ENCODE peak calls at places on chromosomes 5 and 9, in nine cellular contexts. M is stimulated activated CD8-positive, alpha-beta memory T cell treated with anti-CD3 and anti-CD28 coated beads, Interleukin-12 subunit alpha, Interleukin-12 subunit beta, amount 100 ng/mL, for 1 hour; C is posterior vena cava; E is NCI-H446 treated with DMSO at 0.1 percent for 48 hours; J is substantia nigra; I is lung microvascular endothelial cell; X is COR-L47; L is tibial artery; T is AG10803. Z is an unnamed sample.

GRCh38 chr5:139038618-139039305 is 159.4 kb downstream of the SIL1 start:
- DNase-seq in M (no peak), C (no peak), E (no peak), J (no peak), I (no peak), X (no peak), L (no peak), T (no peak), Z (no peak)

GRCh38 chr9:71984388-71985069 is 73.1 kb downstream of the C9orf85 start:
- DNase-seq in M (no peak), C (no peak), E (no peak), J (no peak), I (no peak), X (no peak), L (no peak), T (peak; percentile 90), Z (no peak)

GRCh38 chr5:36730537-36731216 is 124.3 kb downstream of the SLC1A3 start:
- DNase-seq in M (no peak), C (no peak), E (no peak), J (no peak), I (no peak), X (no peak), L (no peak), T (no peak), Z (no peak)

GRCh38 chr5:107196500-107196899 is 474.2 kb downstream of the EFNA5 start:
- DNase-seq in M (no peak), C (no peak), E (no peak), J (no peak), I (no peak), X (no peak), L (no peak), T (no peak), Z (no peak)

GRCh38 chr5:76986828-76987526 is 34.1 kb downstream of the CRHBP start:
- DNase-seq in M (no peak), C (no peak), E (no peak), J (no peak), I (no peak), X (peak; percentile 17), L (no peak), T (no peak), Z (no peak)

GRCh38 chr5:4941957-4942830 is 197.9 kb upstream of the ADAMTS16 start:
- DNase-seq in M (no peak), C (no peak), E (no peak), J (peak; percentile 15), I (no peak), X (no peak), L (no peak), T (no peak), Z (no peak)

GRCh38 chr9:112719696-112720095 is 1.8 kb upstream of the INIP start:
- DNase-seq in M (no peak), C (no peak), E (no peak), J (no peak), I (no peak), X (no peak), L (no peak), T (peak; percentile 18), Z (no peak)

GRCh38 chr9:129109952-129110739 is 447 bp downstream of the CRAT start:
- DNase-seq in M (no peak), C (no peak), E (no peak), J (no peak), I (peak; percentile 14), X (no peak), L (peak; percentile 70), T (peak; percentile 48), Z (no peak)

GRCh38 chr9:93712896-93713295 is 136.5 kb downstream of the PHF2 start:
- DNase-seq in M (no peak), C (peak; percentile 22), E (no peak), J (no peak), I (no peak), X (no peak), L (no peak), T (no peak), Z (no peak)

GRCh38 chr5:150377964-150378694 is 20.6 kb downstream of the TCOF1 start:
- DNase-seq in M (no peak), C (no peak), E (no peak), J (no peak), I (peak; percentile 37), X (no peak), L (no peak), T (peak; percentile 98), Z (no peak)

GRCh38 chr5:86646671-86647070 is 28.9 kb downstream of the COX7C start:
- DNase-seq in M (no peak), C (no peak), E (no peak), J (no peak), I (no peak), X (no peak), L (no peak), T (no peak), Z (no peak)

GRCh38 chr5:142747034-142747433 is 23.1 kb upstream of the ARHGAP26 start:
- DNase-seq in M (no peak), C (no peak), E (no peak), J (no peak), I (no peak), X (no peak), L (no peak), T (peak; percentile 91), Z (no peak)

GRCh38 chr9:87405677-87406544 is 91.8 kb upstream of the DAPK1 start:
- DNase-seq in M (no peak), C (no peak), E (no peak), J (no peak), I (no peak), X (no peak), L (peak; percentile 84), T (peak; percentile 53), Z (no peak)

GRCh38 chr9:77616191-77616590 is 31.9 kb downstream of the GNA14 start:
- DNase-seq in M (no peak), C (no peak), E (no peak), J (no peak), I (peak; percentile 71), X (peak; percentile 46), L (no peak), T (no peak), Z (no peak)

GRCh38 chr5:109304323-109304722 is 105.5 kb downstream of the PJA2 start:
- DNase-seq in M (no peak), C (no peak), E (no peak), J (no peak), I (no peak), X (no peak), L (no peak), T (no peak), Z (no peak)

GRCh38 chr5:10528056-10528816 is 35.6 kb upstream of the ANKRD33B start:
- DNase-seq in M (no peak), C (no peak), E (peak; percentile 92), J (no peak), I (no peak), X (no peak), L (no peak), T (peak; percentile 94), Z (no peak)

GRCh38 chr5:45677524-45677923 is 18.7 kb downstream of the HCN1 start:
- DNase-seq in M (no peak), C (no peak), E (no peak), J (no peak), I (no peak), X (no peak), L (no peak), T (no peak), Z (no peak)

GRCh38 chr9:80650964-80651555 is 1038.3 kb downstream of the TLE1 start:
- DNase-seq in M (no peak), C (no peak), E (peak; percentile 70), J (no peak), I (no peak), X (no peak), L (no peak), T (peak; percentile 29), Z (no peak)

GRCh38 chr9:136900988-136901515 is 14.7 kb downstream of the TRAF2 start:
- DNase-seq in M (no peak), C (no peak), E (no peak), J (no peak), I (peak; percentile 14), X (no peak), L (no peak), T (no peak), Z (no peak)

GRCh38 chr5:2929779-2930178 is 178.3 kb upstream of the IRX2 start:
- DNase-seq in M (no peak), C (no peak), E (no peak), J (no peak), I (no peak), X (no peak), L (no peak), T (no peak), Z (no peak)

GRCh38 chr9:136725612-136726011 is 13.2 kb downstream of the DIPK1B start:
- DNase-seq in M (no peak), C (no peak), E (no peak), J (no peak), I (peak; percentile 71), X (no peak), L (no peak), T (peak; percentile 28), Z (no peak)

GRCh38 chr5:89584339-89584956 is 701.5 kb upstream of the MEF2C start:
- DNase-seq in M (no peak), C (no peak), E (no peak), J (no peak), I (no peak), X (no peak), L (no peak), T (peak; percentile 71), Z (no peak)

GRCh38 chr5:150585781-150586461 is 54.5 kb upstream of the SYNPO start:
- DNase-seq in M (no peak), C (no peak), E (no peak), J (no peak), I (no peak), X (no peak), L (no peak), T (no peak), Z (no peak)

GRCh38 chr5:107425541-107426031 is 245.2 kb downstream of the EFNA5 start:
- DNase-seq in M (no peak), C (no peak), E (no peak), J (no peak), I (peak; percentile 74), X (no peak), L (no peak), T (peak; percentile 75), Z (no peak)

GRCh38 chr9:131800366-131800765 is 60.5 kb upstream of the RAPGEF1 start:
- DNase-seq in M (no peak), C (no peak), E (no peak), J (no peak), I (no peak), X (no peak), L (no peak), T (no peak), Z (no peak)

GRCh38 chr5:61805101-61805500 is 473.0 kb downstream of the ZSWIM6 start:
- DNase-seq in M (no peak), C (no peak), E (no peak), J (no peak), I (peak; percentile 61), X (no peak), L (no peak), T (peak; percentile 59), Z (no peak)

GRCh38 chr9:127131871-127132270 is 9.4 kb upstream of the ANGPTL2 start:
- DNase-seq in M (no peak), C (no peak), E (no peak), J (no peak), I (peak; percentile 45), X (no peak), L (no peak), T (peak; percentile 88), Z (no peak)

GRCh38 chr5:67493676-67494075 is 297.1 kb upstream of the CD180 start:
- DNase-seq in M (no peak), C (no peak), E (peak; percentile 22), J (peak; percentile 57), I (peak; percentile 9), X (peak; percentile 34), L (peak; percentile 49), T (peak; percentile 29), Z (peak; percentile 17)

GRCh38 chr9:82124090-82124489 is 135.5 kb downstream of the SPATA31D1 start:
- DNase-seq in M (no peak), C (no peak), E (no peak), J (no peak), I (no peak), X (no peak), L (no peak), T (peak; percentile 77), Z (no peak)

GRCh38 chr5:102823441-102823874 is 68.4 kb downstream of the PAM start:
- DNase-seq in M (no peak), C (no peak), E (peak; percentile 43), J (no peak), I (peak; percentile 73), X (no peak), L (no peak), T (peak; percentile 82), Z (no peak)

GRCh38 chr5:149113669-149114068 is 27.6 kb upstream of the ABLIM3 start:
- DNase-seq in M (no peak), C (no peak), E (no peak), J (no peak), I (no peak), X (no peak), L (no peak), T (peak; percentile 79), Z (no peak)